ENCODE peak calls at places on chromosome 11, in seven cellular contexts. Y is posterior cingulate gyrus; U is NCI-H1417; L is hepatocyte; J is neural progenitor cell; N is mesenteric fat pad; R is activated effector memory CD4-positive, alpha-beta T cell treated with anti-CD3 and anti-CD28 coated beads, Interleukin-2, amount 50 U/mL, for 16 hours. A is an unnamed sample.

GRCh38 chr11:44880953-44881352 is 69.7 kb downstream of the TP53I11 start:
- DNase-seq in Y (no peak), U (no peak), L (no peak), J (no peak), N (no peak), R (no peak), A (no peak)

GRCh38 chr11:120630100-120630499 is 118.6 kb downstream of the GRIK4 start:
- DNase-seq in Y (no peak), U (no peak), L (no peak), J (no peak), N (no peak), R (no peak), A (no peak)

GRCh38 chr11:69377029-69377952 is 83.3 kb downstream of the MYEOV start:
- DNase-seq in Y (no peak), U (no peak), L (no peak), J (no peak), N (no peak), R (no peak), A (no peak)

GRCh38 chr11:76660533-76661305 is 9.8 kb downstream of the LRRC32 start:
- DNase-seq in Y (no peak), U (no peak), L (no peak), J (no peak), N (peak; percentile 88), R (no peak), A (no peak)

GRCh38 chr11:100632970-100633452 is 54.1 kb upstream of the ARHGAP42 start:
- DNase-seq in Y (peak; percentile 12), U (peak; percentile 57), L (peak; percentile 66), J (no peak), N (no peak), R (no peak), A (no peak)

GRCh38 chr11:113862430-113862829 is 12.9 kb downstream of the USP28 start:
- DNase-seq in Y (no peak), U (peak; percentile 25), L (no peak), J (peak; percentile 48), N (no peak), R (no peak), A (no peak)

GRCh38 chr11:43504316-43504950 is 145.7 kb downstream of the TTC17 start:
- DNase-seq in Y (peak; percentile 26), U (peak; percentile 74), L (no peak), J (peak; percentile 67), N (no peak), R (no peak), A (peak; percentile 30)

GRCh38 chr11:9657531-9657930 is 6.3 kb upstream of the SWAP70 start:
- DNase-seq in Y (no peak), U (no peak), L (no peak), J (no peak), N (no peak), R (no peak), A (no peak)

GRCh38 chr11:2220173-2220771 is 48.7 kb upstream of the TH start:
- DNase-seq in Y (no peak), U (no peak), L (no peak), J (no peak), N (no peak), R (no peak), A (no peak)

GRCh38 chr11:67055812-67056211 is 835 bp upstream of the RHOD start:
- DNase-seq in Y (no peak), U (peak; percentile 74), L (peak; percentile 86), J (peak; percentile 22), N (no peak), R (no peak), A (no peak)

GRCh38 chr11:121237686-121238658 is 54.6 kb upstream of the SC5D start:
- DNase-seq in Y (no peak), U (no peak), L (no peak), J (no peak), N (no peak), R (no peak), A (no peak)

GRCh38 chr11:93969925-93970922 is 50.9 kb upstream of the HEPHL1 start:
- DNase-seq in Y (no peak), U (no peak), L (no peak), J (peak; percentile 7), N (no peak), R (no peak), A (no peak)

GRCh38 chr11:64007629-64008282 is 21.5 kb downstream of the OTUB1 start:
- DNase-seq in Y (peak; percentile 67), U (no peak), L (peak; percentile 85), J (peak; percentile 87), N (peak; percentile 93), R (no peak), A (peak; percentile 76)

GRCh38 chr11:8092587-8093424 is 11.8 kb downstream of the TUB start:
- DNase-seq in Y (peak; percentile 66), U (peak; percentile 71), L (peak; percentile 77), J (peak; percentile 77), N (peak; percentile 55), R (peak; percentile 72), A (no peak)

GRCh38 chr11:120239713-120240640 is at the start of gene POU2F3:
- DNase-seq in Y (no peak), U (peak; percentile 64), L (peak; percentile 62), J (peak; percentile 57), N (no peak), R (no peak), A (no peak)

GRCh38 chr11:33829430-33830141 is 55.3 kb upstream of the FBXO3 start:
- DNase-seq in Y (peak; percentile 63), U (peak; percentile 80), L (peak; percentile 63), J (peak; percentile 78), N (no peak), R (peak; percentile 76), A (peak; percentile 63)

GRCh38 chr11:12842933-12843636 is 166.0 kb upstream of the RASSF10 start:
- DNase-seq in Y (no peak), U (peak; percentile 95), L (peak; percentile 50), J (peak; percentile 89), N (no peak), R (no peak), A (peak; percentile 90)

GRCh38 chr11:71179877-71180276 is 72.5 kb downstream of the SHANK2 start:
- DNase-seq in Y (no peak), U (no peak), L (peak; percentile 63), J (no peak), N (peak; percentile 41), R (peak; percentile 6), A (no peak)

GRCh38 chr11:20134991-20135736 is 25.1 kb downstream of the DBX1 start:
- DNase-seq in Y (no peak), U (peak; percentile 32), L (no peak), J (no peak), N (no peak), R (no peak), A (no peak)

GRCh38 chr11:44004452-44004833 is 43.3 kb upstream of the ACCSL start:
- DNase-seq in Y (no peak), U (no peak), L (no peak), J (no peak), N (no peak), R (no peak), A (no peak)

GRCh38 chr11:130774703-130775102 is 141.6 kb downstream of the SNX19 start:
- DNase-seq in Y (no peak), U (no peak), L (no peak), J (no peak), N (no peak), R (no peak), A (no peak)

GRCh38 chr11:82225930-82226329 is 507.7 kb downstream of the FAM181B start:
- DNase-seq in Y (no peak), U (peak; percentile 8), L (no peak), J (peak; percentile 10), N (no peak), R (no peak), A (no peak)

GRCh38 chr11:6203327-6203726 is 2.0 kb upstream of the C11orf42 start:
- DNase-seq in Y (no peak), U (no peak), L (no peak), J (no peak), N (no peak), R (no peak), A (no peak)

GRCh38 chr11:103530257-103530656 is 421.0 kb downstream of the DYNC2H1 start:
- DNase-seq in Y (no peak), U (no peak), L (no peak), J (no peak), N (no peak), R (no peak), A (no peak)

GRCh38 chr11:70462818-70463477 is 64.6 kb downstream of the CTTN start:
- DNase-seq in Y (no peak), U (no peak), L (no peak), J (no peak), N (no peak), R (no peak), A (no peak)

A was measured in NCI-H2227 treated with DMSO at 0.1 percent for 48 hours.